ENCODE peak calls at places on chromosomes 16 and 17, in eight cellular contexts. One of them, this sample, is unnamed.

GRCh38 chr17:36880506-36880905 is 56.8 kb upstream of the LHX1 start:
- DNase-seq in neural crest cell: no peak
- DNase-seq in DMS79 treated with DMSO at 0.1 percent for 48 hours: no peak
- DNase-seq in mesothelial cell of epicardium: no peak
- DNase-seq in Calu3: no peak
- DNase-seq in ecto neural progenitor cell: no peak
- DNase-seq in GOT3: no peak
- DNase-seq in thoracic aorta: no peak
- DNase-seq in this sample: no peak

GRCh38 chr16:21704733-21705132 is 41.0 kb downstream of the OTOA start:
- DNase-seq in GOT3: no peak
- DNase-seq in mesothelial cell of epicardium: no peak
- DNase-seq in Calu3: no peak
- DNase-seq in ecto neural progenitor cell: no peak
- DNase-seq in neural crest cell: no peak
- DNase-seq in thoracic aorta: no peak
- DNase-seq in DMS79 treated with DMSO at 0.1 percent for 48 hours: no peak
- DNase-seq in this sample: no peak

GRCh38 chr17:48283390-48283789 is 146.6 kb downstream of the SKAP1 start:
- DNase-seq in DMS79 treated with DMSO at 0.1 percent for 48 hours: no peak
- DNase-seq in mesothelial cell of epicardium: no peak
- DNase-seq in thoracic aorta: no peak
- DNase-seq in neural crest cell: no peak
- DNase-seq in ecto neural progenitor cell: no peak
- DNase-seq in Calu3: no peak
- DNase-seq in GOT3: no peak
- DNase-seq in this sample: no peak

GRCh38 chr16:86297391-86297790 is 212.9 kb upstream of the FOXF1 start:
- DNase-seq in DMS79 treated with DMSO at 0.1 percent for 48 hours: no peak
- DNase-seq in GOT3: no peak
- DNase-seq in thoracic aorta: no peak
- DNase-seq in mesothelial cell of epicardium: no peak
- DNase-seq in neural crest cell: no peak
- DNase-seq in Calu3: no peak
- DNase-seq in ecto neural progenitor cell: no peak
- DNase-seq in this sample: no peak

GRCh38 chr16:69465083-69465721 is 40.8 kb downstream of the CYB5B start:
- DNase-seq in neural crest cell: no peak
- DNase-seq in mesothelial cell of epicardium: no peak
- DNase-seq in Calu3: peak; percentile 12
- DNase-seq in DMS79 treated with DMSO at 0.1 percent for 48 hours: no peak
- DNase-seq in ecto neural progenitor cell: no peak
- DNase-seq in GOT3: no peak
- DNase-seq in thoracic aorta: no peak
- DNase-seq in this sample: no peak

GRCh38 chr17:8116779-8117178 is 1.5 kb downstream of the ALOXE3 start:
- DNase-seq in GOT3: no peak
- DNase-seq in thoracic aorta: no peak
- DNase-seq in ecto neural progenitor cell: peak; percentile 52
- DNase-seq in Calu3: no peak
- DNase-seq in mesothelial cell of epicardium: no peak
- DNase-seq in DMS79 treated with DMSO at 0.1 percent for 48 hours: no peak
- DNase-seq in neural crest cell: no peak
- DNase-seq in this sample: no peak

GRCh38 chr17:80063815-80064585 is 27.6 kb downstream of the CCDC40 start:
- DNase-seq in thoracic aorta: peak; percentile 20
- DNase-seq in Calu3: peak; percentile 68
- DNase-seq in neural crest cell: no peak
- DNase-seq in DMS79 treated with DMSO at 0.1 percent for 48 hours: no peak
- DNase-seq in mesothelial cell of epicardium: no peak
- DNase-seq in ecto neural progenitor cell: no peak
- DNase-seq in GOT3: no peak
- DNase-seq in this sample: no peak

GRCh38 chr17:10792156-10792555 is 11.7 kb downstream of the TMEM238L start:
- DNase-seq in neural crest cell: no peak
- DNase-seq in mesothelial cell of epicardium: no peak
- DNase-seq in Calu3: no peak
- DNase-seq in ecto neural progenitor cell: no peak
- DNase-seq in thoracic aorta: no peak
- DNase-seq in GOT3: no peak
- DNase-seq in DMS79 treated with DMSO at 0.1 percent for 48 hours: no peak
- DNase-seq in this sample: no peak

GRCh38 chr16:69888005-69888560 is 63.1 kb upstream of the CLEC18A start:
- DNase-seq in ecto neural progenitor cell: no peak
- DNase-seq in neural crest cell: no peak
- DNase-seq in Calu3: no peak
- DNase-seq in GOT3: no peak
- DNase-seq in mesothelial cell of epicardium: no peak
- DNase-seq in thoracic aorta: no peak
- DNase-seq in DMS79 treated with DMSO at 0.1 percent for 48 hours: no peak
- DNase-seq in this sample: no peak

GRCh38 chr17:79925242-79925957 is 86.2 kb upstream of the CBX4 start:
- DNase-seq in thoracic aorta: no peak
- DNase-seq in mesothelial cell of epicardium: no peak
- DNase-seq in Calu3: peak; percentile 90
- DNase-seq in GOT3: no peak
- DNase-seq in neural crest cell: no peak
- DNase-seq in ecto neural progenitor cell: no peak
- DNase-seq in DMS79 treated with DMSO at 0.1 percent for 48 hours: no peak
- DNase-seq in this sample: no peak

GRCh38 chr17:64741038-64741641 is 79.0 kb upstream of the SMURF2 start:
- DNase-seq in GOT3: no peak
- DNase-seq in thoracic aorta: no peak
- DNase-seq in neural crest cell: no peak
- DNase-seq in mesothelial cell of epicardium: peak; percentile 32
- DNase-seq in ecto neural progenitor cell: no peak
- DNase-seq in DMS79 treated with DMSO at 0.1 percent for 48 hours: no peak
- DNase-seq in Calu3: no peak
- DNase-seq in this sample: no peak

GRCh38 chr17:58783380-58783779 is 27.7 kb downstream of the PPM1E start:
- DNase-seq in thoracic aorta: no peak
- DNase-seq in DMS79 treated with DMSO at 0.1 percent for 48 hours: peak; percentile 86
- DNase-seq in GOT3: no peak
- DNase-seq in mesothelial cell of epicardium: no peak
- DNase-seq in ecto neural progenitor cell: no peak
- DNase-seq in Calu3: no peak
- DNase-seq in neural crest cell: no peak
- DNase-seq in this sample: no peak

GRCh38 chr16:64823676-64824075 is 298.2 kb downstream of the CDH11 start:
- DNase-seq in mesothelial cell of epicardium: no peak
- DNase-seq in neural crest cell: no peak
- DNase-seq in Calu3: no peak
- DNase-seq in ecto neural progenitor cell: no peak
- DNase-seq in GOT3: no peak
- DNase-seq in thoracic aorta: no peak
- DNase-seq in DMS79 treated with DMSO at 0.1 percent for 48 hours: no peak
- DNase-seq in this sample: no peak

GRCh38 chr17:70144260-70144846 is 25.0 kb upstream of the KCNJ2 start:
- DNase-seq in ecto neural progenitor cell: no peak
- DNase-seq in neural crest cell: no peak
- DNase-seq in thoracic aorta: no peak
- DNase-seq in GOT3: no peak
- DNase-seq in mesothelial cell of epicardium: no peak
- DNase-seq in Calu3: no peak
- DNase-seq in DMS79 treated with DMSO at 0.1 percent for 48 hours: no peak
- DNase-seq in this sample: peak; percentile 21

GRCh38 chr17:28327031-28327607 is 8.1 kb downstream of the TMEM97 start:
- DNase-seq in Calu3: no peak
- DNase-seq in GOT3: no peak
- DNase-seq in thoracic aorta: no peak
- DNase-seq in neural crest cell: no peak
- DNase-seq in DMS79 treated with DMSO at 0.1 percent for 48 hours: no peak
- DNase-seq in mesothelial cell of epicardium: peak; percentile 6
- DNase-seq in ecto neural progenitor cell: peak; percentile 25
- DNase-seq in this sample: no peak

GRCh38 chr16:83068686-83069085 is 441.9 kb downstream of the CDH13 start:
- DNase-seq in ecto neural progenitor cell: no peak
- DNase-seq in neural crest cell: no peak
- DNase-seq in mesothelial cell of epicardium: no peak
- DNase-seq in thoracic aorta: no peak
- DNase-seq in DMS79 treated with DMSO at 0.1 percent for 48 hours: no peak
- DNase-seq in Calu3: no peak
- DNase-seq in GOT3: no peak
- DNase-seq in this sample: no peak

GRCh38 chr16:81175325-81175891 is 63.1 kb upstream of the BCO1 start:
- DNase-seq in Calu3: no peak
- DNase-seq in DMS79 treated with DMSO at 0.1 percent for 48 hours: no peak
- DNase-seq in thoracic aorta: no peak
- DNase-seq in neural crest cell: no peak
- DNase-seq in mesothelial cell of epicardium: no peak
- DNase-seq in GOT3: no peak
- DNase-seq in ecto neural progenitor cell: no peak
- DNase-seq in this sample: no peak

GRCh38 chr16:74455619-74456289 is 34.5 kb upstream of the CLEC18B start:
- DNase-seq in GOT3: no peak
- DNase-seq in neural crest cell: no peak
- DNase-seq in mesothelial cell of epicardium: no peak
- DNase-seq in DMS79 treated with DMSO at 0.1 percent for 48 hours: no peak
- DNase-seq in Calu3: no peak
- DNase-seq in thoracic aorta: no peak
- DNase-seq in ecto neural progenitor cell: no peak
- DNase-seq in this sample: no peak

GRCh38 chr17:67718325-67718941 is 697 bp downstream of the NOL11 start:
- DNase-seq in ecto neural progenitor cell: no peak
- DNase-seq in thoracic aorta: no peak
- DNase-seq in neural crest cell: no peak
- DNase-seq in Calu3: peak; percentile 21
- DNase-seq in mesothelial cell of epicardium: no peak
- DNase-seq in DMS79 treated with DMSO at 0.1 percent for 48 hours: no peak
- DNase-seq in GOT3: no peak
- DNase-seq in this sample: no peak

GRCh38 chr16:11393366-11393765 is 48.1 kb downstream of the RMI2 start:
- DNase-seq in DMS79 treated with DMSO at 0.1 percent for 48 hours: no peak
- DNase-seq in Calu3: no peak
- DNase-seq in GOT3: no peak
- DNase-seq in neural crest cell: no peak
- DNase-seq in thoracic aorta: no peak
- DNase-seq in ecto neural progenitor cell: peak; percentile 34
- DNase-seq in mesothelial cell of epicardium: no peak
- DNase-seq in this sample: no peak

GRCh38 chr17:81652901-81653771 is 3.2 kb downstream of the PDE6G start:
- DNase-seq in DMS79 treated with DMSO at 0.1 percent for 48 hours: no peak
- DNase-seq in neural crest cell: no peak
- DNase-seq in mesothelial cell of epicardium: no peak
- DNase-seq in thoracic aorta: no peak
- DNase-seq in Calu3: no peak
- DNase-seq in GOT3: no peak
- DNase-seq in ecto neural progenitor cell: peak; percentile 49
- DNase-seq in this sample: no peak

GRCh38 chr16:86604436-86605220 is 26.3 kb downstream of the FOXL1 start:
- DNase-seq in ecto neural progenitor cell: no peak
- DNase-seq in mesothelial cell of epicardium: no peak
- DNase-seq in GOT3: no peak
- DNase-seq in thoracic aorta: no peak
- DNase-seq in DMS79 treated with DMSO at 0.1 percent for 48 hours: no peak
- DNase-seq in neural crest cell: no peak
- DNase-seq in Calu3: no peak
- DNase-seq in this sample: no peak

GRCh38 chr16:55058576-55058975 is 127.9 kb downstream of the IRX5 start:
- DNase-seq in ecto neural progenitor cell: no peak
- DNase-seq in DMS79 treated with DMSO at 0.1 percent for 48 hours: no peak
- DNase-seq in neural crest cell: no peak
- DNase-seq in thoracic aorta: no peak
- DNase-seq in Calu3: no peak
- DNase-seq in GOT3: no peak
- DNase-seq in mesothelial cell of epicardium: no peak
- DNase-seq in this sample: no peak

GRCh38 chr16:85539084-85539483 is 74.0 kb upstream of the GSE1 start:
- DNase-seq in neural crest cell: no peak
- DNase-seq in DMS79 treated with DMSO at 0.1 percent for 48 hours: no peak
- DNase-seq in ecto neural progenitor cell: no peak
- DNase-seq in Calu3: no peak
- DNase-seq in GOT3: no peak
- DNase-seq in mesothelial cell of epicardium: no peak
- DNase-seq in thoracic aorta: no peak
- DNase-seq in this sample: no peak

GRCh38 chr17:77565166-77565565 is 393.3 kb upstream of the TNRC6C start:
- DNase-seq in DMS79 treated with DMSO at 0.1 percent for 48 hours: no peak
- DNase-seq in thoracic aorta: no peak
- DNase-seq in Calu3: no peak
- DNase-seq in neural crest cell: no peak
- DNase-seq in GOT3: no peak
- DNase-seq in ecto neural progenitor cell: peak; percentile 38
- DNase-seq in mesothelial cell of epicardium: no peak
- DNase-seq in this sample: no peak